ENCODE peak calls at places on chromosomes 13 and 19, in nine cellular contexts. One of them, this sample, is unnamed. For H3K4me1, the result is how much of the 10 kb centered on the place peaks cover.

GRCh38 chr19:50510700-50511068 is 307 bp downstream of the JOSD2 start:
- DNase-seq in spleen: no peak
- DNase-seq in heart right ventricle: no peak
- DNase-seq in uterus: no peak
- DNase-seq in tibial nerve: no peak
- DNase-seq in Panc1: no peak
- DNase-seq in SK-N-SH: no peak
- DNase-seq in GM23338: peak
- DNase-seq in A549: no peak
- DNase-seq in this sample: no peak

GRCh38 chr13:48602296-48603040 is 51.3 kb upstream of the CYSLTR2 start:
- DNase-seq in tibial nerve: no peak
- DNase-seq in spleen: no peak
- DNase-seq in A549: no peak
- DNase-seq in SK-N-SH: no peak
- DNase-seq in uterus: no peak
- DNase-seq in GM23338: no peak
- DNase-seq in heart right ventricle: no peak
- DNase-seq in Panc1: no peak
- DNase-seq in this sample: no peak

GRCh38 chr19:1009043-1009975 is 9.1 kb downstream of the GRIN3B start:
- DNase-seq in A549: no peak
- DNase-seq in Panc1: no peak
- DNase-seq in tibial nerve: no peak
- DNase-seq in spleen: no peak
- DNase-seq in GM23338: peak
- DNase-seq in heart right ventricle: no peak
- DNase-seq in SK-N-SH: no peak
- DNase-seq in uterus: peak
- DNase-seq in this sample: no peak

GRCh38 chr13:29702912-29703351 is 107.4 kb upstream of the SLC7A1 start:
- DNase-seq in tibial nerve: no peak
- DNase-seq in Panc1: no peak
- DNase-seq in SK-N-SH: no peak
- DNase-seq in spleen: no peak
- DNase-seq in A549: peak
- DNase-seq in uterus: peak
- DNase-seq in heart right ventricle: peak
- DNase-seq in GM23338: peak
- DNase-seq in this sample: peak

GRCh38 chr13:76016799-76017198 is 380.7 kb downstream of the LMO7 start:
- DNase-seq in SK-N-SH: peak
- DNase-seq in spleen: no peak
- DNase-seq in uterus: no peak
- DNase-seq in GM23338: peak
- DNase-seq in heart right ventricle: no peak
- DNase-seq in Panc1: no peak
- DNase-seq in tibial nerve: no peak
- DNase-seq in A549: peak
- DNase-seq in this sample: no peak

GRCh38 chr19:375395-376110 is 31.0 kb upstream of the MIER2 start:
- DNase-seq in heart right ventricle: no peak
- DNase-seq in Panc1: no peak
- DNase-seq in A549: no peak
- DNase-seq in GM23338: no peak
- DNase-seq in spleen: peak
- DNase-seq in SK-N-SH: no peak
- DNase-seq in uterus: no peak
- DNase-seq in tibial nerve: no peak
- DNase-seq in this sample: no peak

GRCh38 chr13:39105110-39105509 is 66.9 kb downstream of the NHLRC3 start:
- DNase-seq in uterus: no peak
- DNase-seq in A549: no peak
- DNase-seq in GM23338: no peak
- DNase-seq in heart right ventricle: no peak
- DNase-seq in SK-N-SH: peak
- DNase-seq in tibial nerve: no peak
- DNase-seq in Panc1: no peak
- DNase-seq in spleen: no peak
- DNase-seq in this sample: no peak

GRCh38 chr13:34943675-34944634 is 1.9 kb downstream of the NBEA start:
- DNase-seq in uterus: no peak
- DNase-seq in spleen: no peak
- DNase-seq in GM23338: no peak
- DNase-seq in tibial nerve: no peak
- DNase-seq in SK-N-SH: peak
- DNase-seq in heart right ventricle: no peak
- DNase-seq in A549: no peak
- DNase-seq in Panc1: no peak
- DNase-seq in this sample: no peak

GRCh38 chr13:113148940-113149503 is 9.4 kb upstream of the PROZ start:
- DNase-seq in heart right ventricle: no peak
- DNase-seq in Panc1: no peak
- DNase-seq in tibial nerve: no peak
- DNase-seq in GM23338: no peak
- DNase-seq in A549: no peak
- DNase-seq in SK-N-SH: no peak
- DNase-seq in uterus: no peak
- DNase-seq in spleen: no peak
- DNase-seq in this sample: no peak

GRCh38 chr19:32567486-32567885 is 13.5 kb upstream of the PDCD5 start:
- DNase-seq in SK-N-SH: no peak
- DNase-seq in heart right ventricle: no peak
- DNase-seq in GM23338: no peak
- DNase-seq in spleen: no peak
- DNase-seq in A549: no peak
- DNase-seq in Panc1: no peak
- DNase-seq in uterus: no peak
- DNase-seq in tibial nerve: no peak
- DNase-seq in this sample: peak

GRCh38 chr13:44796597-44797517 is 192.4 kb downstream of the NUFIP1 start:
- DNase-seq in GM23338: no peak
- DNase-seq in Panc1: no peak
- DNase-seq in A549: no peak
- DNase-seq in tibial nerve: no peak
- DNase-seq in spleen: no peak
- DNase-seq in SK-N-SH: no peak
- DNase-seq in heart right ventricle: no peak
- DNase-seq in uterus: no peak
- DNase-seq in this sample: no peak

GRCh38 chr13:101053289-101053688 is 363.0 kb downstream of the NALCN start:
- DNase-seq in SK-N-SH: no peak
- DNase-seq in uterus: no peak
- DNase-seq in A549: no peak
- DNase-seq in spleen: no peak
- DNase-seq in tibial nerve: no peak
- DNase-seq in GM23338: no peak
- DNase-seq in Panc1: no peak
- DNase-seq in heart right ventricle: no peak
- DNase-seq in this sample: no peak

GRCh38 chr19:40453151-40453735 is 9.1 kb upstream of the SERTAD3 start:
- DNase-seq in heart right ventricle: no peak
- DNase-seq in GM23338: no peak
- DNase-seq in spleen: no peak
- DNase-seq in tibial nerve: no peak
- DNase-seq in Panc1: no peak
- DNase-seq in SK-N-SH: no peak
- DNase-seq in A549: no peak
- DNase-seq in uterus: no peak
- DNase-seq in this sample: no peak

DNA sequence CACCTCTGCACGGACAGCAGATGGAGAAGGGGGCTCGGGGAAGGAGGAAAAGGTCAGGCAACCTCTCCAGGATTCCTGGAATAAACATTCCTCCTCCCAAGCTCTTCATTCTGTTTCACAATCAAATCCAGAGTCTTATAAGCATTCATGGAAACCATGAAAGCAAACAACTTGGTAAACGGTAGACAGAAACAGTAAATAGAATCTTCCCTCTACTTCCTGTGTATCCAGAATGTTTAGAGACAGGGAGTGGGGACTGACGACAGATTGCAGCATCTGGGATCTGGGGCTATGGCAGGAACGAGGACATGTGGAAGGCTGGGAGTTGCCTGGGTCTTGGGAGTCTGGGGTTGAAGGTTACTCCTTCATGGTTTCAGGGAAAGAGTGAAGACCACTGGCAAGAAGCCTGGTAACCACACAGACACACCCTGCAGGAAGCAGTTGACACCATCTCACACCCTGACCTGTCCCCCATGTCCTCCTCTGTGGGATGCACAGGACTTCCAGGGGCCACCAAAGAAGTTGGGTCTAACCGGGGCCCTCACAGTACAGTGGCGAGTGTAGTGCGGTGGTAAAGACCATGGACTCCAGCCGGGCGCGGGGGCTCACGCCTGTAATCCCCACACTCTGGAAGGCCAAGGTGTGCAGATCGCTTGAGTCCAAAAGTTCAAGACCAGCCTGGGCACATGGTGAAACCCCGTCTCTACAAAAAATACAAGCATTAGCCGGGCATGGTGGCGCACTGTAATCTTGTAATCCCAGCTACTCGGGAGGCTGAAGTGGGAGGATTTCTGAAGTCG is 10.7 kb upstream of the FFAR2 start:
- DNase-seq in uterus: no peak
- DNase-seq in SK-N-SH: no peak
- DNase-seq in Panc1: no peak
- DNase-seq in spleen: no peak
- DNase-seq in tibial nerve: no peak
- DNase-seq in GM23338: no peak
- DNase-seq in heart right ventricle: no peak
- DNase-seq in A549: peak
- DNase-seq in this sample: no peak
- H3K4me1 ChIP-seq in uterus: under half
- H3K4me1 ChIP-seq in SK-N-SH: under half
- H3K4me1 ChIP-seq in Panc1: under half
- H3K4me1 ChIP-seq in spleen: under half
- H3K4me1 ChIP-seq in tibial nerve: under half
- H3K4me1 ChIP-seq in GM23338: under half
- H3K4me1 ChIP-seq in heart right ventricle: under half
- H3K4me1 ChIP-seq in A549: under half
- H3K4me1 ChIP-seq in this sample: under half

DNA sequence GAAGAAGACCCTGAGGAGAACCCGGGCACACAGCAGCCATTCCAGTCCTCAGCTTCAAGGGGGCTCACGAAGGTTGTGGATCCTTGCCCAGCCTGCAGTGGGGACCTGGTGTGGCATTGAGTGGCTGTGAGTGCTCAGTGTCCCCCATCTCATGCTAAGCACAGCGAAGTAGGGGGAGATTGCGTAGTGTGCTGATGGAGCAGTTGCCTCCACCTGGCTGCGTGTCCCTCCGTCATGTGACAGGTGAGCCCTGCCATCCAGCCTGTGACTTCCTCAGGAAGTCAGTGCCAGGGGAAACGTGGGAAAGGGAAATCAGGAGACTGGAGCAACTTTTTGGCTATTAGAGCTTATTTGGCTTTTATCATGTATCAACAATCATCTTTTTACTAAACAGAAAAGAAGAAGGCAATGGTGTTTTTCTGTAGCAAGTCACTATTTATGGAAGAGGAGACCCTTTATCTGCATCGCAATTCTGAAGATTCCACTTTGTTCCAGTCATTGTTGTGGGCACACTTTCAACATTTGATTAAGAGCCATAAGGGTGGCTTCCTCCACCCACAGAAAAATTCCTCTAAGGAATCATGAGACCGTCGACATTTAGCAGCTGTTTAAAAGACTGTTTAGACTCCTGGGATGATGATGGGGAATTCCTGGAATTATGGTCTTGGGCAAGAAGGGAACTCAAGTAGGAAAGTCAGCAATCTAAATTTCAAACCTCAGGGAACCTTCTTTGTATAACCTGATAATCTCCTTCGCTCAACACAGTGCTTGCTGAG is 126.8 kb upstream of the SPATA13 start:
- DNase-seq in A549: no peak
- DNase-seq in GM23338: no peak
- DNase-seq in SK-N-SH: no peak
- DNase-seq in uterus: no peak
- DNase-seq in tibial nerve: no peak
- DNase-seq in spleen: no peak
- DNase-seq in Panc1: no peak
- DNase-seq in heart right ventricle: no peak
- DNase-seq in this sample: no peak
- H3K27ac ChIP-seq in A549: peak
- H3K27ac ChIP-seq in GM23338: no peak
- H3K27ac ChIP-seq in SK-N-SH: peak
- H3K27ac ChIP-seq in uterus: peak
- H3K27ac ChIP-seq in tibial nerve: peak
- H3K27ac ChIP-seq in spleen: peak
- H3K27ac ChIP-seq in Panc1: no peak
- H3K27ac ChIP-seq in heart right ventricle: peak
- H3K27ac ChIP-seq in this sample: no peak

GRCh38 chr19:18384775-18385174 is 1.2 kb upstream of the GDF15 start:
- DNase-seq in GM23338: no peak
- DNase-seq in spleen: no peak
- DNase-seq in tibial nerve: no peak
- DNase-seq in SK-N-SH: no peak
- DNase-seq in uterus: no peak
- DNase-seq in heart right ventricle: no peak
- DNase-seq in Panc1: no peak
- DNase-seq in A549: no peak
- DNase-seq in this sample: no peak

GRCh38 chr19:18385359-18385674 is 641 bp upstream of the GDF15 start:
- DNase-seq in A549: no peak
- DNase-seq in SK-N-SH: no peak
- DNase-seq in tibial nerve: no peak
- DNase-seq in heart right ventricle: no peak
- DNase-seq in uterus: no peak
- DNase-seq in GM23338: no peak
- DNase-seq in Panc1: no peak
- DNase-seq in spleen: no peak
- DNase-seq in this sample: no peak

GRCh38 chr19:18377026-18377425 is 8.9 kb upstream of the GDF15 start:
- DNase-seq in SK-N-SH: no peak
- DNase-seq in GM23338: no peak
- DNase-seq in A549: peak
- DNase-seq in tibial nerve: no peak
- DNase-seq in spleen: no peak
- DNase-seq in uterus: no peak
- DNase-seq in heart right ventricle: no peak
- DNase-seq in Panc1: no peak
- DNase-seq in this sample: no peak

GRCh38 chr19:18380843-18381242 is 5.1 kb upstream of the GDF15 start:
- DNase-seq in uterus: no peak
- DNase-seq in GM23338: no peak
- DNase-seq in tibial nerve: no peak
- DNase-seq in spleen: no peak
- DNase-seq in heart right ventricle: no peak
- DNase-seq in SK-N-SH: no peak
- DNase-seq in Panc1: no peak
- DNase-seq in A549: no peak
- DNase-seq in this sample: no peak

GRCh38 chr19:18379803-18380747 is 5.9 kb upstream of the GDF15 start:
- DNase-seq in spleen: peak
- DNase-seq in uterus: peak
- DNase-seq in Panc1: peak
- DNase-seq in heart right ventricle: peak
- DNase-seq in tibial nerve: peak
- DNase-seq in A549: peak
- DNase-seq in SK-N-SH: no peak
- DNase-seq in GM23338: peak
- DNase-seq in this sample: no peak
- H3K4me1 ChIP-seq in spleen: under half
- H3K4me1 ChIP-seq in uterus: under half
- H3K4me1 ChIP-seq in Panc1: under half
- H3K4me1 ChIP-seq in heart right ventricle: under half
- H3K4me1 ChIP-seq in tibial nerve: under half
- H3K4me1 ChIP-seq in A549: half or more
- H3K4me1 ChIP-seq in SK-N-SH: under half
- H3K4me1 ChIP-seq in GM23338: under half
- H3K4me1 ChIP-seq in this sample: under half

GRCh38 chr13:27960362-27961226 is 8.5 kb downstream of the CDX2 start:
- DNase-seq in uterus: no peak
- DNase-seq in GM23338: peak
- DNase-seq in tibial nerve: no peak
- DNase-seq in Panc1: no peak
- DNase-seq in A549: peak
- DNase-seq in spleen: peak
- DNase-seq in SK-N-SH: peak
- DNase-seq in heart right ventricle: peak
- DNase-seq in this sample: no peak
- H3K27ac ChIP-seq in uterus: no peak
- H3K27ac ChIP-seq in GM23338: no peak
- H3K27ac ChIP-seq in tibial nerve: no peak
- H3K27ac ChIP-seq in Panc1: peak
- H3K27ac ChIP-seq in A549: peak
- H3K27ac ChIP-seq in spleen: no peak
- H3K27ac ChIP-seq in SK-N-SH: no peak
- H3K27ac ChIP-seq in heart right ventricle: no peak
- H3K27ac ChIP-seq in this sample: no peak